ENCODE peak calls at places on chromosome 19, in six cellular contexts. M is dorsolateral prefrontal cortex; A is NCI-H1417 treated with DMSO at 0.1 percent for 48 hours; F is retinal pigment epithelial cell; Q is NCI-H1092; R is stimulated activated CD4-positive, alpha-beta T cell treated with anti-CD3 and anti-CD28 coated beads, Interleukin-2, amount 100 ng/mL, for 48 hours. B is an unnamed sample.

GRCh38 chr19:47221890-47222289 is 9.1 kb downstream of the BBC3 start:
- DNase-seq in M (no peak), A (no peak), F (no peak), Q (no peak), R (no peak), B (no peak)

GRCh38 chr19:50796128-50796633 is 6.0 kb downstream of the ACP4 start:
- DNase-seq in M (no peak), A (no peak), F (no peak), Q (no peak), R (no peak), B (no peak)

GRCh38 chr19:46601318-46602224 is at the start of gene CALM3:
- DNase-seq in M (no peak), A (no peak), F (no peak), Q (no peak), R (no peak), B (no peak)

GRCh38 chr19:32691952-32692726 is 518 bp downstream of the NUDT19 start:
- DNase-seq in M (no peak), A (no peak), F (no peak), Q (no peak), R (peak), B (no peak)

GRCh38 chr19:58460039-58460438 is 6.8 kb upstream of the ZNF324 start:
- DNase-seq in M (no peak), A (no peak), F (no peak), Q (no peak), R (no peak), B (no peak)

GRCh38 chr19:17109962-17110598 is 34.5 kb downstream of the MYO9B start:
- DNase-seq in M (no peak), A (no peak), F (no peak), Q (no peak), R (no peak), B (no peak)

GRCh38 chr19:31312629-31313244 is 36.5 kb downstream of the TSHZ3 start:
- DNase-seq in M (no peak), A (no peak), F (no peak), Q (no peak), R (no peak), B (no peak)

GRCh38 chr19:49676136-49676689 is 858 bp upstream of the PRMT1 start:
- DNase-seq in M (peak), A (no peak), F (peak), Q (peak), R (peak), B (peak)

GRCh38 chr19:1133471-1133929 is 29.7 kb downstream of the GPX4 start:
- DNase-seq in M (no peak), A (no peak), F (no peak), Q (no peak), R (peak), B (no peak)

GRCh38 chr19:34676697-34677385 is at the start of gene SCGB2B2:
- DNase-seq in M (peak), A (peak), F (peak), Q (peak), R (no peak), B (peak)

B was measured in epithelial cell of proximal tubule.